ENCODE peak calls at places on chromosome 14, in four cellular contexts. Q, F, M and J are unnamed samples.
A peak's percentile ranks its signal among the peaks of the same experiment; 100 is the strongest.

GRCh38 chr14:31025335-31026075 is at the start of gene AP4S1:
- DNase-seq in F (peak; percentile 38), M (peak; percentile 18), Q (peak; percentile 67), J (peak; percentile 62)

GRCh38 chr14:23285530-23286019 is 357 bp downstream of the HOMEZ start:
- DNase-seq in Q (peak; percentile 42), F (no peak), M (no peak), J (no peak)

GRCh38 chr14:59787045-59787674 is 83.4 kb downstream of the RTN1 start:
- DNase-seq in F (no peak), Q (no peak), M (no peak), J (no peak)

GRCh38 chr14:60649815-60650381 is 621 bp upstream of the SIX1 start:
- DNase-seq in Q (peak; percentile 57), F (no peak), M (peak; percentile 51), J (no peak)

GRCh38 chr14:64500088-64500487 is 3.5 kb downstream of the ZBTB25 start:
- DNase-seq in M (no peak), Q (peak; percentile 32), F (no peak), J (no peak)

GRCh38 chr14:56989359-56989758 is 179.1 kb upstream of the OTX2 start:
- DNase-seq in Q (no peak), F (no peak), M (no peak), J (no peak)

GRCh38 chr14:101347893-101348777 is 213.2 kb upstream of the DIO3 start:
- DNase-seq in M (no peak), F (no peak), Q (no peak), J (no peak)

GRCh38 chr14:50285861-50286260 is 26.2 kb downstream of the L2HGDH start:
- DNase-seq in F (no peak), M (peak; percentile 20), Q (no peak), J (no peak)

GRCh38 chr14:70392676-70393075 is 24.2 kb downstream of the SYNJ2BP start:
- DNase-seq in M (no peak), F (no peak), Q (no peak), J (no peak)

GRCh38 chr14:96067985-96068930 is 29.1 kb downstream of the C14orf132 start:
- DNase-seq in F (no peak), M (no peak), Q (no peak), J (no peak)

GRCh38 chr14:53581497-53581896 is 375.1 kb downstream of the BMP4 start:
- DNase-seq in Q (no peak), M (no peak), F (no peak), J (no peak)

GRCh38 chr14:63475761-63476160 is 67.4 kb downstream of the PPP2R5E start:
- DNase-seq in Q (peak; percentile 12), M (no peak), F (no peak), J (no peak)

GRCh38 chr14:23434488-23435219 is 806 bp downstream of the MYH7 start:
- DNase-seq in F (no peak), Q (no peak), M (peak; percentile 44), J (no peak)

GRCh38 chr14:103043257-103043893 is 14.0 kb downstream of the CDC42BPB start:
- DNase-seq in F (no peak), Q (no peak), M (no peak), J (no peak)

GRCh38 chr14:82060219-82060618 is 526.6 kb upstream of the SEL1L start:
- DNase-seq in M (no peak), F (no peak), Q (no peak), J (no peak)
- H3K27ac ChIP-seq in M (no peak overlapping the region), F (no peak overlapping the region), Q (no peak overlapping the region), J (no peak overlapping the region)

DNA sequence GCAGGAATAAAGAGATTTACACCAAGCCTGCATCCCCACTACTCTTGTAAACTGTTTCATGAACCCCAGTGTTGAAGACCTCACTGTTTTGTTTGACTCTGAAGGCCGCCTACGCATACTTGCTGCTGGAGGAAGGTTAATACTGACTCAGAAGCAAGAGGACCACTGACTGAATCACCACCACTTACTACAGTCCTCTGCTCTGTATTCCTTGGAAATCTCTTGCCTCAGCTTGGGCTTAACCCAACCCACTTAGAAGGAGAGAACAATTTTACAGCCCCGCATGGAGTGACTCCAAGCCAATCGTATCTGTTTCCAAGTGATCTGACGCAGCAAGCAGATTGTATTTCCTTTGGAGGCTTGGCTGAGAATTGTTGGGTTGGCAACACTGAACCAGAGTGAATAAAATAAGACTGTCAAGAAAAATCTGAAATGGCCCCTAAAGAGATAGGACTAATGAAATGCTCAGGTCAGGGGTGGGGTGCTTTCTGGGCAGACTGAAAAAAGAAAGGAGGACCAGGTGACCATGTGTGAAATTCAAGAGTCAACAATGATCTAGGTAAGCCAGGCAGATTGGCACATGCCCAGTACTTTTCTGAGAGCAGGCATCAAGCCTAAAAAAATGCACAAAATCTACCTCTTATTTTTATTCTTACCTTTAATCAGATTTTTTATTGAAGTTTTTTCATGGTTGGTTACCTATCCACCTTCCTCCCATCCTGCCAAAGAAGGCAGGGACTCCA is 248.5 kb downstream of the ZFP36L1 start:
- DNase-seq in F (no peak), M (peak; percentile 75), Q (peak; percentile 99), J (no peak)
- H3K4me1 ChIP-seq in F (no peaks in the 10 kb centered on the region), M (peaks cover 49% of the 10 kb centered on the region), Q (peaks cover 65% of the 10 kb centered on the region), J (no peaks in the 10 kb centered on the region)

GRCh38 chr14:104184911-104185499 is 46.6 kb downstream of the KIF26A start:
- DNase-seq in F (no peak), M (no peak), Q (no peak), J (no peak)
- H3K27ac ChIP-seq in F (no peak overlapping the region), M (peak overlapping the region; percentile 61), Q (no peak overlapping the region), J (no peak overlapping the region)

DNA sequence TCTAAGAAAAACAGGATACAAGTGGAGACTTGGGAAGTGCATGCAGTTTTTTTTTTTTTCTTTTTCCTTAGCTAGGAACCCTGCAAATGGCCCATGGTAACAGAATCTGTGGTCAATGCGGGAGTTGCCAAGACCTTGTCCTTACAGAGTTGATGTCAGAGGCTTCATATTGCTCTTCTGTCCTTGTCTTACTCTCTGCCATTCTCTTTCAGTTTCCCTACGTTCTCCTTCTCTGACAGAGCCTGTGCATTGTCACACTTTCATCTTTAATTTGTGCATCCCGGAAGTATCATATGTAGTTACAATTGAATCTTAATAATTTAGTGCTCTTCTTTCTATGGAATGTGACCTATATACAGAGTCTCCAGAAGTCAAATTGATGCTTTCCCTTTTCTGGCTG is 986.9 kb downstream of the TMEM121 start:
- DNase-seq in Q (no peak), F (no peak), M (no peak), J (no peak)
- H3K4me1 ChIP-seq in Q (no peaks in the 10 kb centered on the region), F (peaks cover 34% of the 10 kb centered on the region), M (no peaks in the 10 kb centered on the region), J (no peaks in the 10 kb centered on the region)

DNA sequence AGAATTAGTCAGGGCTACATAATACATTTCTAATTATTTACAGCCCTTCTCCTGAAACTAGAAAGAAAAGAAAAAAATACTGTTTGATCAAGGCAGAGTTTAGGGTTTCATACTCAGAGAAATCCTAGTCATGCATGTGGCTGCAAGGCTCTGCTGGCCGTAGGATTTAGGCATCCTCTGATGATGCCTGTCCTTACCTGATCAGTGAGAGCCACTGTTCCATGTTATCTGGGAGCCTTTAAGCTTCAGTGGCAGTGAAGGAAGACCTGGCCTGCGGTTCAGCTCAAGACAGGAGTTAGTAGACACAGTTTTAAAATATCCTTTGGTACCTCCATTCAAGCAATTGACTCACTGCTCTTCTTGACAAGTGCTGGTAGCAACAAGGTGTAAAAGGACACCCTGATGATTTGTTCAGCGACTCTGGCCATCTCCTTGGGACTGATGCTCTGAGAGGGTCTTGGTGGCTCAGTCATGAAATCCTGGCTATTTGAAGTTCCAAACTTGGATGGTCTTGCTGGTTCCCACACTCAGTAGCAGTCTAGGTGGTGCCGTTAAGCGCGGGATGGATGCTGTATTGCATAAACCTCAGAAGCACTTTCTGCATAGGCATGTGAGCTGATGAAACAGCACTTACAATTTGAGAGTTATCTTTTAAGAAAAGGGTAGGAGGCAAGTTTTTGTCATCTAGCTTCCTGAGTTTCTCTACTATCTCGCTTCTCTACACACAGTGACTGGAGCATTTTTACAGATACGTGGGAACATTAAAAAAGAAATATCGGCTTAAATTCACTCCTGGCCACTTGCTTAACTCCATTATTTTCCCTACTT is 162.0 kb downstream of the SAMD4A start:
- DNase-seq in Q (peak; percentile 15), F (no peak), M (no peak), J (no peak)
- H3K27ac ChIP-seq in Q (peak overlapping the region; percentile 7), F (no peak overlapping the region), M (peak overlapping the region; percentile 71), J (no peak overlapping the region)

GRCh38 chr14:67358914-67359313 is 690 bp downstream of the ATP6V1D start:
- DNase-seq in M (no peak), F (no peak), Q (peak; percentile 16), J (no peak)
- H3K4me1 ChIP-seq in M (peaks cover 48% of the 10 kb centered on the region), F (peaks cover 56% of the 10 kb centered on the region), Q (peaks cover 51% of the 10 kb centered on the region), J (peaks cover 39% of the 10 kb centered on the region)

DNA sequence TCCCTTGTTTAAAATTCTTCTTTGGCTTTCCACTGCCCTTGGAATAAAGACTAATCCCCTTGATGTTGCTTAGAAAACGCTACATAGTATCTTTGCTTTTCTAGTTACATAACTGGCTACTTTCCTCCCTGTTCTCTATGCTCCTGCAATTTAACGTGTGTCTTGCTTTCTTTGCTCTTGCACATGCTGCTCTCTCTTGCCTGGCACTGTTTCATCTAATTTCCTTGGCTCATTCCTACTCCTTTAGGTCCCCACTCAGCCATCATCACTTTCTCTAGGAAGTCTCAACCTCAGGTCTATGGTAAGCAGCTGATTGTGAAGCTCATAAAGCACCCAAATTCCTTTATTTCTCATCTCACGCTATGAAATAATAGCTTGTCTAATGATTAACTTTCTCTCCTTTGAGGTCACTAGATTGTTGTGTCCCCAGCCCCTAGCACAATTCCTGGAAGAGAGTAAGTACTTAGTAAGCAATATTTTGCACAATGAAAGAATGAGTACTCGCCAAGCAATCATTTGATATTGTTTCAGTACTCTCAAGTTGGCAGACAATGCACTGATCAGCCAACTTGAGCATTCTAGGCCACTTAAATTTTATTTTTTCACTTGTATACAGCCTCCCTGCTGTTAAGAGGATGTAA is 3.3 kb downstream of the ALDH6A1 start:
- DNase-seq in Q (no peak), F (no peak), M (no peak), J (no peak)
- H3K27ac ChIP-seq in Q (no peak overlapping the region), F (no peak overlapping the region), M (no peak overlapping the region), J (no peak overlapping the region)